ENCODE peak calls at places on chromosomes 12 and 14, in eight cellular contexts. One of them, this sample, is unnamed.

GRCh38 chr12:22576473-22576872 is 32.1 kb upstream of the C2CD5 start:
- DNase-seq in activated naive CD4-positive, alpha-beta T cell: no peak
- DNase-seq in MV-4-11: no peak
- DNase-seq in HTR-8/SVneo: no peak
- DNase-seq in WERI-Rb-1: no peak
- DNase-seq in K562: no peak
- DNase-seq in AG08395: no peak
- DNase-seq in mesenchymal stem cell: no peak
- DNase-seq in this sample: no peak

GRCh38 chr14:103021817-103022668 is 35.3 kb downstream of the CDC42BPB start:
- DNase-seq in activated naive CD4-positive, alpha-beta T cell: no peak
- DNase-seq in MV-4-11: no peak
- DNase-seq in HTR-8/SVneo: no peak
- DNase-seq in WERI-Rb-1: no peak
- DNase-seq in K562: no peak
- DNase-seq in AG08395: peak
- DNase-seq in mesenchymal stem cell: peak
- DNase-seq in this sample: peak

GRCh38 chr14:50400461-50400860 is 3.8 kb upstream of the CDKL1 start:
- DNase-seq in activated naive CD4-positive, alpha-beta T cell: no peak
- DNase-seq in MV-4-11: no peak
- DNase-seq in HTR-8/SVneo: no peak
- DNase-seq in WERI-Rb-1: no peak
- DNase-seq in K562: no peak
- DNase-seq in AG08395: no peak
- DNase-seq in mesenchymal stem cell: no peak
- DNase-seq in this sample: no peak

GRCh38 chr12:125122668-125123067 is 57.4 kb downstream of the AACS start:
- DNase-seq in activated naive CD4-positive, alpha-beta T cell: no peak
- DNase-seq in MV-4-11: no peak
- DNase-seq in HTR-8/SVneo: no peak
- DNase-seq in WERI-Rb-1: no peak
- DNase-seq in K562: no peak
- DNase-seq in AG08395: no peak
- DNase-seq in mesenchymal stem cell: no peak
- DNase-seq in this sample: no peak

GRCh38 chr14:43649508-43649907 is 857.6 kb downstream of the FSCB start:
- DNase-seq in activated naive CD4-positive, alpha-beta T cell: no peak
- DNase-seq in MV-4-11: no peak
- DNase-seq in HTR-8/SVneo: no peak
- DNase-seq in WERI-Rb-1: no peak
- DNase-seq in K562: no peak
- DNase-seq in AG08395: no peak
- DNase-seq in mesenchymal stem cell: no peak
- DNase-seq in this sample: no peak

GRCh38 chr14:105419305-105420091 is at the start of gene MTA1:
- DNase-seq in activated naive CD4-positive, alpha-beta T cell: no peak
- DNase-seq in MV-4-11: no peak
- DNase-seq in HTR-8/SVneo: no peak
- DNase-seq in WERI-Rb-1: no peak
- DNase-seq in K562: peak
- DNase-seq in AG08395: peak
- DNase-seq in mesenchymal stem cell: peak
- DNase-seq in this sample: peak

GRCh38 chr14:37973031-37973908 is 234.4 kb upstream of the SSTR1 start:
- DNase-seq in activated naive CD4-positive, alpha-beta T cell: no peak
- DNase-seq in MV-4-11: no peak
- DNase-seq in HTR-8/SVneo: no peak
- DNase-seq in WERI-Rb-1: no peak
- DNase-seq in K562: no peak
- DNase-seq in AG08395: peak
- DNase-seq in mesenchymal stem cell: no peak
- DNase-seq in this sample: peak

GRCh38 chr12:1913377-1914115 is 4.9 kb downstream of the CACNA2D4 start:
- DNase-seq in activated naive CD4-positive, alpha-beta T cell: no peak
- DNase-seq in MV-4-11: no peak
- DNase-seq in HTR-8/SVneo: no peak
- DNase-seq in WERI-Rb-1: no peak
- DNase-seq in K562: no peak
- DNase-seq in AG08395: peak
- DNase-seq in mesenchymal stem cell: no peak
- DNase-seq in this sample: peak

GRCh38 chr12:57242329-57242690 is 8.7 kb downstream of the STAC3 start:
- DNase-seq in activated naive CD4-positive, alpha-beta T cell: no peak
- DNase-seq in MV-4-11: no peak
- DNase-seq in HTR-8/SVneo: no peak
- DNase-seq in WERI-Rb-1: no peak
- DNase-seq in K562: no peak
- DNase-seq in AG08395: no peak
- DNase-seq in mesenchymal stem cell: no peak
- DNase-seq in this sample: no peak

GRCh38 chr12:93838180-93838579 is 161.0 kb downstream of the CRADD start:
- DNase-seq in activated naive CD4-positive, alpha-beta T cell: no peak
- DNase-seq in MV-4-11: no peak
- DNase-seq in HTR-8/SVneo: no peak
- DNase-seq in WERI-Rb-1: no peak
- DNase-seq in K562: no peak
- DNase-seq in AG08395: no peak
- DNase-seq in mesenchymal stem cell: no peak
- DNase-seq in this sample: no peak

GRCh38 chr14:70907996-70908917 is 998 bp downstream of the PCNX1 start:
- DNase-seq in activated naive CD4-positive, alpha-beta T cell: peak
- DNase-seq in MV-4-11: peak
- DNase-seq in HTR-8/SVneo: peak
- DNase-seq in WERI-Rb-1: peak
- DNase-seq in K562: peak
- DNase-seq in AG08395: peak
- DNase-seq in mesenchymal stem cell: peak
- DNase-seq in this sample: peak

GRCh38 chr14:51139221-51139681 is 44.3 kb upstream of the TRIM9 start:
- DNase-seq in activated naive CD4-positive, alpha-beta T cell: no peak
- DNase-seq in MV-4-11: peak
- DNase-seq in HTR-8/SVneo: no peak
- DNase-seq in WERI-Rb-1: peak
- DNase-seq in K562: no peak
- DNase-seq in AG08395: no peak
- DNase-seq in mesenchymal stem cell: no peak
- DNase-seq in this sample: no peak